ENCODE peak calls at places on chromosome 20, in six cellular contexts. A is right cardiac atrium; O is fibroblast of lung; G is H9; P is breast epithelium; X is CD4-positive, alpha-beta T cell. W is an unnamed sample.

GRCh38 chr20:49245921-49246740 is 26.9 kb downstream of the DDX27 start:
- DNase-seq in A (peak), O (peak), G (peak), P (no peak), X (no peak), W (peak)

GRCh38 chr20:23995905-23996666 is 7.5 kb upstream of the GGTLC1 start:
- DNase-seq in A (peak), O (peak), G (no peak), P (no peak), X (peak), W (peak)

GRCh38 chr20:19709635-19710335 is 48.3 kb upstream of the RIN2 start:
- DNase-seq in A (no peak), O (no peak), G (no peak), P (no peak), X (no peak), W (no peak)

GRCh38 chr20:9220874-9221547 is 152.1 kb downstream of the PLCB4 start:
- DNase-seq in A (no peak), O (peak), G (no peak), P (no peak), X (no peak), W (no peak)

GRCh38 chr20:12237772-12238171 is 320.1 kb downstream of the BTBD3 start:
- DNase-seq in A (peak), O (no peak), G (no peak), P (no peak), X (no peak), W (peak)

GRCh38 chr20:51767018-51767866 is 948 bp downstream of the ATP9A start:
- DNase-seq in A (peak), O (peak), G (peak), P (peak), X (no peak), W (peak)

GRCh38 chr20:32439132-32439829 is 81.2 kb downstream of the ASXL1 start:
- DNase-seq in A (no peak), O (peak), G (no peak), P (peak), X (no peak), W (no peak)

GRCh38 chr20:25128649-25129048 is 46.7 kb upstream of the VSX1 start:
- DNase-seq in A (no peak), O (no peak), G (no peak), P (no peak), X (no peak), W (no peak)

GRCh38 chr20:37407117-37407566 is 61.2 kb downstream of the SRC start:
- DNase-seq in A (peak), O (peak), G (no peak), P (no peak), X (no peak), W (no peak)
- H3K27ac ChIP-seq in A (no peak), O (no peak), G (no peak), P (no peak), X (no peak), W (no peak)

GRCh38 chr20:33518071-33518470 is 28.2 kb downstream of the CBFA2T2 start:
- DNase-seq in A (no peak), O (peak), G (no peak), P (no peak), X (no peak), W (no peak)

GRCh38 chr20:33522256-33522820 is 32.4 kb downstream of the CBFA2T2 start:
- DNase-seq in A (no peak), O (no peak), G (no peak), P (no peak), X (no peak), W (no peak)

GRCh38 chr20:33515569-33516216 is 25.8 kb downstream of the CBFA2T2 start:
- DNase-seq in A (no peak), O (no peak), G (no peak), P (no peak), X (no peak), W (no peak)

GRCh38 chr20:33521461-33521860 is 31.6 kb downstream of the CBFA2T2 start:
- DNase-seq in A (no peak), O (no peak), G (no peak), P (no peak), X (no peak), W (no peak)

GRCh38 chr20:33516882-33517281 is 27.0 kb downstream of the CBFA2T2 start:
- DNase-seq in A (no peak), O (peak), G (no peak), P (no peak), X (no peak), W (no peak)
- H3K27ac ChIP-seq in A (no peak), O (no peak), G (no peak), P (no peak), X (no peak), W (no peak)

GRCh38 chr20:56409521-56409920 is 2.5 kb upstream of the CASS4 start:
- DNase-seq in A (no peak), O (no peak), G (no peak), P (no peak), X (no peak), W (no peak)

GRCh38 chr20:56412473-56412790 is 372 bp downstream of the CASS4 start:
- DNase-seq in A (no peak), O (no peak), G (no peak), P (no peak), X (no peak), W (no peak)

GRCh38 chr20:56411759-56412472 is at the start of gene CASS4:
- DNase-seq in A (no peak), O (peak), G (no peak), P (no peak), X (peak), W (no peak)

GRCh38 chr20:56412949-56413348 is 889 bp downstream of the CASS4 start:
- DNase-seq in A (no peak), O (no peak), G (no peak), P (no peak), X (no peak), W (no peak)

DNA sequence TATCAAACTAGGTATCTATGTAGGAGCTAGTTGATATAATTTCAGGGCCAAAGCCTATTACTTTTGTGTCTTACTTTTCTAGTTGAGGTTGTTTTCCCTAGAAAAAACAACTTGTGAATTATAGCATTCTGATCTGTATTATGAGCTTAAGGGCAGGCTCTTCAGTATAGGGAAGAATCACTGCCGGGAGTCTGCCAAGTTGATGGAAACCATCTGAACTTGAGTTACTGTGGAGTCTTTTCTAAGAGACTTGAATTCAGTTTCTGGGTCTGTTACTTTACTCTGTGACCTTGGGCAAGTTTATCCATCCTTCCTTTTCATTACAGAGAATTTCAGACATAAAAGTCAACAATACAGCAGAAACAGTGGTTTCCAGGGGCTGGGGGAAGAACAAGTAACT is 2.1 kb upstream of the CASS4 start:
- DNase-seq in A (no peak), O (no peak), G (no peak), P (no peak), X (no peak), W (no peak)
- H3K27ac ChIP-seq in A (no peak), O (peak), G (no peak), P (no peak), X (no peak), W (peak)

DNA sequence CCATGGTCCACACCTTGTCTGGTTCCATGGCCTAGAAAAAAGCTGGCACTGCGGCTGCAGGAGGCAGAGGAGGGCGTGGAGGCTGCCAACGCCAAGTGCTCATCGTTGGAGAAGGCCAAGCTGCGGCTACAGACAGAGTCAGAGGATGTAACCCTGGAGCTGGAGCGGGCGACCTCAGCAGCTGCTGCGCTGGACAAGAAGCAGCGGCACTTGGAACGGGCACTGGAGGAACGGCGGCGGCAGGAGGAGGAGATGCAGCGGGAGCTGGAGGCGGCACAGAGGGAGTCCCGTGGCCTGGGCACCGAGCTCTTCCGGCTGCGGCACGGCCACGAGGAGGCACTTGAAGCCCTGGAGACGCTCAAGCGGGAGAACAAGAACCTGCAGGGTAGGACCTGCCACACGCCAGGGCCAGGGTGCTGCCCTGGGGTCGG is 43.4 kb downstream of the MYH7B start:
- DNase-seq in A (no peak), O (no peak), G (no peak), P (no peak), X (no peak), W (no peak)
- H3K27ac ChIP-seq in A (no peak), O (no peak), G (no peak), P (no peak), X (no peak), W (peak)

GRCh38 chr20:50333131-50333530 is 142.5 kb downstream of the CEBPB start:
- DNase-seq in A (no peak), O (no peak), G (no peak), P (no peak), X (no peak), W (no peak)

GRCh38 chr20:50336631-50337030 is 146.0 kb downstream of the CEBPB start:
- DNase-seq in A (no peak), O (peak), G (no peak), P (no peak), X (no peak), W (no peak)

GRCh38 chr20:50333856-50334255 is 143.2 kb downstream of the CEBPB start:
- DNase-seq in A (no peak), O (peak), G (no peak), P (peak), X (no peak), W (no peak)

GRCh38 chr20:50335866-50336265 is 145.2 kb downstream of the CEBPB start:
- DNase-seq in A (no peak), O (no peak), G (no peak), P (no peak), X (no peak), W (no peak)

GRCh38 chr20:50335105-50335504 is 144.5 kb downstream of the CEBPB start:
- DNase-seq in A (no peak), O (peak), G (peak), P (peak), X (no peak), W (no peak)
- H3K27ac ChIP-seq in A (no peak), O (peak), G (no peak), P (peak), X (no peak), W (no peak)

W was measured in left ventricle myocardium inferior.